ENCODE peak calls at places on chromosomes 5 and 9, in five cellular contexts. One of them, this sample, is unnamed.
A peak's percentile ranks its signal among the peaks of the same experiment; 100 is the strongest.

GRCh38 chr5:100840364-100840763 is 62.7 kb downstream of the ST8SIA4 start:
- DNase-seq in ovary: no peak
- DNase-seq in IMR-90: peak; percentile 35
- DNase-seq in tibial nerve: no peak
- DNase-seq in choroid plexus epithelial cell: peak; percentile 88
- DNase-seq in this sample: no peak

GRCh38 chr9:136728548-136729123 is 14.1 kb downstream of the LCN10 start:
- DNase-seq in ovary: no peak
- DNase-seq in IMR-90: peak; percentile 29
- DNase-seq in tibial nerve: no peak
- DNase-seq in choroid plexus epithelial cell: peak; percentile 39
- DNase-seq in this sample: peak; percentile 63

GRCh38 chr9:3903273-3903672 is 377.5 kb upstream of the RFX3 start:
- DNase-seq in ovary: no peak
- DNase-seq in IMR-90: no peak
- DNase-seq in tibial nerve: no peak
- DNase-seq in choroid plexus epithelial cell: no peak
- DNase-seq in this sample: no peak

GRCh38 chr5:74673011-74673790 is 11.8 kb upstream of the HEXB start:
- DNase-seq in ovary: no peak
- DNase-seq in IMR-90: peak; percentile 67
- DNase-seq in tibial nerve: peak; percentile 17
- DNase-seq in choroid plexus epithelial cell: peak; percentile 80
- DNase-seq in this sample: no peak

GRCh38 chr5:139105621-139106071 is 92.5 kb downstream of the SIL1 start:
- DNase-seq in ovary: no peak
- DNase-seq in IMR-90: no peak
- DNase-seq in tibial nerve: no peak
- DNase-seq in choroid plexus epithelial cell: no peak
- DNase-seq in this sample: peak; percentile 86

GRCh38 chr5:40796487-40796889 is 1.7 kb downstream of the PRKAA1 start:
- DNase-seq in ovary: no peak
- DNase-seq in IMR-90: peak; percentile 77
- DNase-seq in tibial nerve: peak; percentile 29
- DNase-seq in choroid plexus epithelial cell: peak; percentile 68
- DNase-seq in this sample: no peak

GRCh38 chr5:141814064-141814982 is 63.9 kb downstream of the PCDH1 start:
- DNase-seq in ovary: no peak
- DNase-seq in IMR-90: no peak
- DNase-seq in tibial nerve: no peak
- DNase-seq in choroid plexus epithelial cell: peak; percentile 19
- DNase-seq in this sample: peak; percentile 83

GRCh38 chr9:112777914-112778313 is 27.4 kb downstream of the SNX30 start:
- DNase-seq in ovary: no peak
- DNase-seq in IMR-90: peak; percentile 38
- DNase-seq in tibial nerve: no peak
- DNase-seq in choroid plexus epithelial cell: no peak
- DNase-seq in this sample: no peak

GRCh38 chr9:79477955-79478751 is 93.6 kb upstream of the TLE4 start:
- DNase-seq in ovary: no peak
- DNase-seq in IMR-90: peak; percentile 29
- DNase-seq in tibial nerve: peak; percentile 31
- DNase-seq in choroid plexus epithelial cell: peak; percentile 57
- DNase-seq in this sample: peak; percentile 31

GRCh38 chr9:8542537-8542936 is 743.0 kb upstream of the DMAC1 start:
- DNase-seq in ovary: no peak
- DNase-seq in IMR-90: no peak
- DNase-seq in tibial nerve: no peak
- DNase-seq in choroid plexus epithelial cell: no peak
- DNase-seq in this sample: no peak

GRCh38 chr5:68368280-68368679 is 152.7 kb downstream of the PIK3R1 start:
- DNase-seq in ovary: no peak
- DNase-seq in IMR-90: peak; percentile 2
- DNase-seq in tibial nerve: no peak
- DNase-seq in choroid plexus epithelial cell: no peak
- DNase-seq in this sample: no peak

GRCh38 chr9:137461663-137462395 is 2.7 kb upstream of the NSMF start:
- DNase-seq in ovary: peak; percentile 40
- DNase-seq in IMR-90: no peak
- DNase-seq in tibial nerve: no peak
- DNase-seq in choroid plexus epithelial cell: peak; percentile 71
- DNase-seq in this sample: peak; percentile 22

GRCh38 chr5:115557667-115558387 is 13.3 kb upstream of the FEM1C start:
- DNase-seq in ovary: no peak
- DNase-seq in IMR-90: no peak
- DNase-seq in tibial nerve: no peak
- DNase-seq in choroid plexus epithelial cell: peak; percentile 58
- DNase-seq in this sample: no peak

GRCh38 chr5:154366353-154366752 is 79.4 kb upstream of the SAP30L start:
- DNase-seq in ovary: no peak
- DNase-seq in IMR-90: peak; percentile 82
- DNase-seq in tibial nerve: no peak
- DNase-seq in choroid plexus epithelial cell: peak; percentile 53
- DNase-seq in this sample: no peak

GRCh38 chr5:138686668-138687067 is 66.6 kb upstream of the CTNNA1 start:
- DNase-seq in ovary: no peak
- DNase-seq in IMR-90: peak; percentile 51
- DNase-seq in tibial nerve: no peak
- DNase-seq in choroid plexus epithelial cell: peak; percentile 72
- DNase-seq in this sample: no peak

GRCh38 chr5:55534436-55535198 is at the start of gene PLPP1:
- DNase-seq in ovary: peak; percentile 93
- DNase-seq in IMR-90: peak; percentile 83
- DNase-seq in tibial nerve: peak; percentile 79
- DNase-seq in choroid plexus epithelial cell: peak; percentile 89
- DNase-seq in this sample: peak; percentile 94
- TF ChIP-seq CTCF in ovary: no peak
- TF ChIP-seq CTCF in IMR-90: no peak
- TF ChIP-seq CTCF in tibial nerve: no peak
- TF ChIP-seq CTCF in choroid plexus epithelial cell: no peak
- TF ChIP-seq CTCF in this sample: no peak

GRCh38 chr9:37002036-37002412 is 32.0 kb downstream of the PAX5 start:
- DNase-seq in ovary: no peak
- DNase-seq in IMR-90: no peak
- DNase-seq in tibial nerve: no peak
- DNase-seq in choroid plexus epithelial cell: no peak
- DNase-seq in this sample: no peak

GRCh38 chr9:37002413-37003217 is 31.5 kb downstream of the PAX5 start:
- DNase-seq in ovary: no peak
- DNase-seq in IMR-90: no peak
- DNase-seq in tibial nerve: no peak
- DNase-seq in choroid plexus epithelial cell: no peak
- DNase-seq in this sample: no peak

GRCh38 chr9:36997414-36997813 is 36.7 kb downstream of the PAX5 start:
- DNase-seq in ovary: no peak
- DNase-seq in IMR-90: peak; percentile 15
- DNase-seq in tibial nerve: no peak
- DNase-seq in choroid plexus epithelial cell: no peak
- DNase-seq in this sample: no peak

GRCh38 chr9:37001461-37001860 is 32.6 kb downstream of the PAX5 start:
- DNase-seq in ovary: no peak
- DNase-seq in IMR-90: no peak
- DNase-seq in tibial nerve: no peak
- DNase-seq in choroid plexus epithelial cell: no peak
- DNase-seq in this sample: peak; percentile 41

GRCh38 chr9:36999728-37000333 is 34.2 kb downstream of the PAX5 start:
- DNase-seq in ovary: no peak
- DNase-seq in IMR-90: no peak
- DNase-seq in tibial nerve: no peak
- DNase-seq in choroid plexus epithelial cell: no peak
- DNase-seq in this sample: no peak
- TF ChIP-seq CTCF in ovary: no peak
- TF ChIP-seq CTCF in IMR-90: no peak
- TF ChIP-seq CTCF in tibial nerve: no peak
- TF ChIP-seq CTCF in choroid plexus epithelial cell: no peak
- TF ChIP-seq CTCF in this sample: no peak

DNA sequence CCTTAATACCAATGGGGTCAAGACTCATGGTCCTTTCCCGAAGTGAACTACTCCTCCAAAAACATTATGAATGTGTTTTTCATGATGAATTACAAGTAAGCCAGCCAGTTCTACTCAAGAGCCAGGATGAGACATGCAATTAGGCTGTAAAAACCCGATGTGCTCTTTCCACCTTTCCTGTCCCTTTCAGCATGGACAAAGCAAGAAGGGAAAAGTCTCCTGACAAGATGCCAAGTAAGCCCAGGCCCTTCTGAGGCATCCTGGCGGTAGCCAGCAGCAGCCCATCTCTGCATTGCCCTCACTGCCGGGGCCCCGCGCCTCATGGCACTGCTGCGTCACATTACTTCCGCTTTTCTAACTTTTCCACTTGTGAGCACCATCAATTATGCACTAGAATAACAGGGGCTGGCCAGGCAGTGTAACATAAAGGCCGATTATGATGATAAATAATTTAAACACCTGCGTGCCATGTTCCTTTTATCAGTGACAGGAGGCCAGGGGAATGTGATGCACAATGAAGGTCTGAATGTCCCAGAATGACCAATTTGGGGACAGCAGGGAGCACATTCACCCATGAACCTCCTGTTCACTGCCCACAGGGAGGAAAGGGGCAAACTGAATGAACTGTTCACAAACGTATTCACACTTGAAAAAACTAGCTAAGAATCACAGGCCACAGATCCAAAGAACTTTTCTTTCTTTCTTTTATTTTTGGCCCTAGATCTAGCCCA is 37.4 kb downstream of the EFNA5 start:
- DNase-seq in ovary: no peak
- DNase-seq in IMR-90: peak; percentile 3
- DNase-seq in tibial nerve: no peak
- DNase-seq in choroid plexus epithelial cell: peak; percentile 52
- DNase-seq in this sample: peak; percentile 33
- TF ChIP-seq CTCF in ovary: no peak
- TF ChIP-seq CTCF in IMR-90: no peak
- TF ChIP-seq CTCF in tibial nerve: no peak
- TF ChIP-seq CTCF in choroid plexus epithelial cell: no peak
- TF ChIP-seq CTCF in this sample: no peak

GRCh38 chr9:12716823-12717222 is 23.6 kb downstream of the TYRP1 start:
- DNase-seq in ovary: no peak
- DNase-seq in IMR-90: no peak
- DNase-seq in tibial nerve: no peak
- DNase-seq in choroid plexus epithelial cell: no peak
- DNase-seq in this sample: no peak
- TF ChIP-seq CTCF in ovary: no peak
- TF ChIP-seq CTCF in IMR-90: peak; percentile 16
- TF ChIP-seq CTCF in tibial nerve: no peak
- TF ChIP-seq CTCF in choroid plexus epithelial cell: no peak
- TF ChIP-seq CTCF in this sample: no peak

DNA sequence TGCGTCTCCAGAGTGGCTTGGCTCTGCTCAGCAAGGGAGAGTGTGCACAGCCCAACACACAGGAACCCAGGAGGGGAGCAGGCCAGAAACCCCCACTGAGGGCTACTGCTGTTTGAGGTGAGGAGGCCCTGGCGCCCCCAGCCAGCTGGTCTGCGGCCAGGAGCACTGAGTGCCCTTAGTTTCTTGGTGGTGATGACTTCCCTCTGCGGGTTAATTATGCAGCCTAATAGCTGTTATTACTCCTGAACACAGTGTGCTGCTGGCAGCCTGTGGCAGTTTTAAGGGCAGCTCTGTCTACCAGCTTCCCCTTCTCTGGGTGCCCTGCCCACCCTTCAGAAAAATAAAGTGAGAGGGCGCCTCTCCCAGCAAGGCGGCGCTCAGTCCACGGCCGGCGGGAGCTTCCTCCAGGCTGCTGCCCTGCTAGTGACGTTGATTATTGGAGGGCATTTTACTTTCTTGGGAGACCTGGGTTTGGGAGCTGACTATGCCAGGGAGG is 19.2 kb downstream of the GADD45G start:
- DNase-seq in ovary: no peak
- DNase-seq in IMR-90: no peak
- DNase-seq in tibial nerve: no peak
- DNase-seq in choroid plexus epithelial cell: no peak
- DNase-seq in this sample: no peak
- TF ChIP-seq CTCF in ovary: no peak
- TF ChIP-seq CTCF in IMR-90: no peak
- TF ChIP-seq CTCF in tibial nerve: no peak
- TF ChIP-seq CTCF in choroid plexus epithelial cell: no peak
- TF ChIP-seq CTCF in this sample: no peak

DNA sequence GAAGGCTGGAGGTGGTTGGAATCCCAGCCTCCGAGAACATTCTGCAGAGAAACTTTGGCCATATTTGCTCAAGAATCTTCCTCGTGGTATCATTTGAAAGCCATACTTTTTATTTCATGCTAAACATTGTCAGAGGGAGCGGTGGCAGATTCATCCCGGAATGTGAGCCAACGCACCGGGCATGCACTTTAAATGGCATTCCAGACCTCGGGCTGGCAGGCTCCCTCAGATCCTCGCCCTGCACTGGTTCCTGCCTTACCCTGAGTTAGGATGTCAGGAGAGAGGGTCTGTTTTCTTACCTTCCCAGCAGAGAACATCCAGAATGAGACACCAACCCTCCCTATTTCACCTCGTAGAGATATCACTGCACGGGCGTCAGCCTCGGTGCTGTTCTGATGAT is 33.8 kb downstream of the GDNF start:
- DNase-seq in ovary: no peak
- DNase-seq in IMR-90: no peak
- DNase-seq in tibial nerve: no peak
- DNase-seq in choroid plexus epithelial cell: no peak
- DNase-seq in this sample: no peak
- TF ChIP-seq CTCF in ovary: no peak
- TF ChIP-seq CTCF in IMR-90: no peak
- TF ChIP-seq CTCF in tibial nerve: no peak
- TF ChIP-seq CTCF in choroid plexus epithelial cell: no peak
- TF ChIP-seq CTCF in this sample: no peak

DNA sequence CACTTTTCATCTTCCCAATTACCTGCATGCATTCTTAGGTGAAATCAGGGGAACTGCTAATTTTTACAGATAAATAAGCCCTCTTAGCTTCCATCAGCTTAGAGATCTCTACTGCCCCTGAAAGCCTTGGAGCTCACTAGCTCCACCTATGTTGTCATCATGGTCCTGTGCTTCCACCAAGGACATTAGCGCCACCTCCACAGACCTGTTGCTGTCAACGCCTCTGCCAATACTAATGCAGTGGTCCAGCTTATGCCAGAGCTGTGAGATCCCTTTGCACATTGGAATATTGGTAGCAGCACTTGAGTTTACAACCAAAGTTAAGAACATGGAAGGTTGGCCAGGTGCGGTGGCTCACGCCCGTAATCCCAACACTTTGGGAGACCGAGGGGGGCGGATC is 7.7 kb upstream of the SHISAL2B start:
- DNase-seq in ovary: no peak
- DNase-seq in IMR-90: no peak
- DNase-seq in tibial nerve: no peak
- DNase-seq in choroid plexus epithelial cell: no peak
- DNase-seq in this sample: no peak
- TF ChIP-seq CTCF in ovary: no peak
- TF ChIP-seq CTCF in IMR-90: no peak
- TF ChIP-seq CTCF in tibial nerve: no peak
- TF ChIP-seq CTCF in choroid plexus epithelial cell: peak; percentile 6
- TF ChIP-seq CTCF in this sample: no peak

This sample was measured in glutamatergic neuron.